ENCODE peak calls at places on chromosome 22, in seven cellular contexts. One of them, this sample, is unnamed.

GRCh38 chr22:31344369-31345330 is 1.5 kb downstream of the PATZ1 start:
- DNase-seq in H1: no peak
- DNase-seq in H9: peak; percentile 41
- DNase-seq in trophoblast cell: no peak
- DNase-seq in mesenchymal stem cell: peak; percentile 52
- DNase-seq in mesendoderm: no peak
- DNase-seq in IMR-90: peak; percentile 57
- DNase-seq in this sample: peak; percentile 18

GRCh38 chr22:19707347-19708322 is 6.7 kb upstream of the SEPTIN5 start:
- DNase-seq in IMR-90: no peak
- DNase-seq in mesendoderm: no peak
- DNase-seq in mesenchymal stem cell: no peak
- DNase-seq in H9: peak; percentile 28
- DNase-seq in H1: no peak
- DNase-seq in trophoblast cell: no peak
- DNase-seq in this sample: no peak

GRCh38 chr22:37281646-37282384 is 493 bp upstream of the CYTH4 start:
- DNase-seq in mesenchymal stem cell: peak; percentile 44
- DNase-seq in H1: no peak
- DNase-seq in mesendoderm: no peak
- DNase-seq in IMR-90: no peak
- DNase-seq in trophoblast cell: no peak
- DNase-seq in H9: no peak
- DNase-seq in this sample: no peak

GRCh38 chr22:48075604-48076400 is 1313.4 kb downstream of the TBC1D22A start:
- DNase-seq in trophoblast cell: no peak
- DNase-seq in mesenchymal stem cell: no peak
- DNase-seq in H9: no peak
- DNase-seq in IMR-90: no peak
- DNase-seq in H1: no peak
- DNase-seq in mesendoderm: no peak
- DNase-seq in this sample: no peak

GRCh38 chr22:22068025-22068424 is 85.4 kb upstream of the TOP3B start:
- DNase-seq in mesendoderm: no peak
- DNase-seq in mesenchymal stem cell: no peak
- DNase-seq in IMR-90: no peak
- DNase-seq in trophoblast cell: no peak
- DNase-seq in H1: no peak
- DNase-seq in H9: no peak
- DNase-seq in this sample: no peak

GRCh38 chr22:31929126-31929928 is 15.0 kb upstream of the YWHAH start:
- DNase-seq in H1: no peak
- DNase-seq in trophoblast cell: no peak
- DNase-seq in H9: no peak
- DNase-seq in IMR-90: peak; percentile 51
- DNase-seq in mesenchymal stem cell: peak; percentile 41
- DNase-seq in mesendoderm: no peak
- DNase-seq in this sample: no peak

GRCh38 chr22:22348127-22348814 is 103.7 kb downstream of the VPREB1 start:
- DNase-seq in H1: no peak
- DNase-seq in H9: peak; percentile 64
- DNase-seq in mesenchymal stem cell: peak; percentile 4
- DNase-seq in IMR-90: no peak
- DNase-seq in mesendoderm: peak; percentile 64
- DNase-seq in trophoblast cell: no peak
- DNase-seq in this sample: peak; percentile 31

GRCh38 chr22:36540867-36541642 is 12.1 kb upstream of the EIF3D start:
- DNase-seq in H1: no peak
- DNase-seq in trophoblast cell: peak; percentile 39
- DNase-seq in mesenchymal stem cell: no peak
- DNase-seq in IMR-90: no peak
- DNase-seq in H9: no peak
- DNase-seq in mesendoderm: peak; percentile 76
- DNase-seq in this sample: no peak

GRCh38 chr22:33114570-33114969 is 56.4 kb upstream of the SYN3 start:
- DNase-seq in H9: no peak
- DNase-seq in H1: no peak
- DNase-seq in IMR-90: no peak
- DNase-seq in trophoblast cell: peak; percentile 63
- DNase-seq in mesenchymal stem cell: no peak
- DNase-seq in mesendoderm: no peak
- DNase-seq in this sample: no peak

GRCh38 chr22:33772793-33773192 is 147.5 kb downstream of the LARGE1 start:
- DNase-seq in IMR-90: no peak
- DNase-seq in trophoblast cell: no peak
- DNase-seq in H9: no peak
- DNase-seq in mesenchymal stem cell: no peak
- DNase-seq in H1: no peak
- DNase-seq in mesendoderm: no peak
- DNase-seq in this sample: no peak

GRCh38 chr22:19478466-19479357 is at the start of gene UFD1:
- DNase-seq in H1: no peak
- DNase-seq in H9: peak; percentile 87
- DNase-seq in mesenchymal stem cell: peak; percentile 93
- DNase-seq in trophoblast cell: peak; percentile 64
- DNase-seq in IMR-90: peak; percentile 81
- DNase-seq in mesendoderm: peak; percentile 86
- DNase-seq in this sample: peak; percentile 81

GRCh38 chr22:37930952-37931440 is 22.4 kb downstream of the C22orf23 start:
- DNase-seq in IMR-90: no peak
- DNase-seq in trophoblast cell: no peak
- DNase-seq in mesenchymal stem cell: no peak
- DNase-seq in H1: no peak
- DNase-seq in mesendoderm: no peak
- DNase-seq in H9: no peak
- DNase-seq in this sample: no peak

GRCh38 chr22:50461979-50462540 is 12.8 kb downstream of the SBF1 start:
- DNase-seq in H1: no peak
- DNase-seq in IMR-90: no peak
- DNase-seq in mesendoderm: no peak
- DNase-seq in trophoblast cell: no peak
- DNase-seq in mesenchymal stem cell: no peak
- DNase-seq in H9: no peak
- DNase-seq in this sample: no peak

GRCh38 chr22:50622723-50623327 is 5.1 kb downstream of the ARSA start:
- DNase-seq in mesendoderm: no peak
- DNase-seq in mesenchymal stem cell: no peak
- DNase-seq in H1: no peak
- DNase-seq in H9: peak; percentile 41
- DNase-seq in IMR-90: no peak
- DNase-seq in trophoblast cell: peak; percentile 82
- DNase-seq in this sample: no peak

GRCh38 chr22:44622147-44622427 is 79.9 kb upstream of the PRR5 start:
- DNase-seq in IMR-90: no peak
- DNase-seq in trophoblast cell: no peak
- DNase-seq in mesenchymal stem cell: no peak
- DNase-seq in H9: peak; percentile 46
- DNase-seq in H1: no peak
- DNase-seq in mesendoderm: peak; percentile 69
- DNase-seq in this sample: peak; percentile 71

GRCh38 chr22:44449061-44449682 is 48.9 kb downstream of the RTL6 start:
- DNase-seq in mesenchymal stem cell: peak; percentile 78
- DNase-seq in IMR-90: peak; percentile 93
- DNase-seq in H1: no peak
- DNase-seq in mesendoderm: peak; percentile 28
- DNase-seq in H9: no peak
- DNase-seq in trophoblast cell: no peak
- DNase-seq in this sample: no peak

GRCh38 chr22:49913026-49913425 is 5.2 kb downstream of the ALG12 start:
- DNase-seq in H1: no peak
- DNase-seq in mesenchymal stem cell: no peak
- DNase-seq in H9: no peak
- DNase-seq in trophoblast cell: no peak
- DNase-seq in mesendoderm: no peak
- DNase-seq in IMR-90: no peak
- DNase-seq in this sample: no peak

GRCh38 chr22:36760716-36761115 is 15.2 kb downstream of the IFT27 start:
- DNase-seq in IMR-90: no peak
- DNase-seq in trophoblast cell: no peak
- DNase-seq in H1: no peak
- DNase-seq in mesendoderm: no peak
- DNase-seq in H9: peak; percentile 13
- DNase-seq in mesenchymal stem cell: no peak
- DNase-seq in this sample: no peak

GRCh38 chr22:23466351-23466750 is 113.7 kb downstream of the IGLL1 start:
- DNase-seq in H9: no peak
- DNase-seq in H1: no peak
- DNase-seq in trophoblast cell: no peak
- DNase-seq in IMR-90: no peak
- DNase-seq in mesendoderm: no peak
- DNase-seq in mesenchymal stem cell: no peak
- DNase-seq in this sample: no peak
- H4K8ac ChIP-seq in H9: no peak overlapping the region
- H4K8ac ChIP-seq in H1: no peak overlapping the region
- H4K8ac ChIP-seq in trophoblast cell: no peak overlapping the region
- H4K8ac ChIP-seq in IMR-90: no peak overlapping the region
- H4K8ac ChIP-seq in mesendoderm: no peak overlapping the region
- H4K8ac ChIP-seq in mesenchymal stem cell: no peak overlapping the region
- H4K8ac ChIP-seq in this sample: no peak overlapping the region

GRCh38 chr22:26718488-26718887 is 61.1 kb downstream of the MIAT start:
- DNase-seq in H9: no peak
- DNase-seq in mesenchymal stem cell: no peak
- DNase-seq in mesendoderm: no peak
- DNase-seq in IMR-90: no peak
- DNase-seq in H1: no peak
- DNase-seq in trophoblast cell: no peak
- DNase-seq in this sample: no peak

GRCh38 chr22:26718905-26719304 is 61.5 kb downstream of the MIAT start:
- DNase-seq in mesenchymal stem cell: peak; percentile 90
- DNase-seq in mesendoderm: no peak
- DNase-seq in IMR-90: peak; percentile 91
- DNase-seq in H9: no peak
- DNase-seq in trophoblast cell: no peak
- DNase-seq in H1: no peak
- DNase-seq in this sample: no peak

GRCh38 chr22:26722159-26722558 is 64.8 kb downstream of the MIAT start:
- DNase-seq in H1: no peak
- DNase-seq in mesenchymal stem cell: no peak
- DNase-seq in IMR-90: peak; percentile 63
- DNase-seq in trophoblast cell: no peak
- DNase-seq in H9: no peak
- DNase-seq in mesendoderm: no peak
- DNase-seq in this sample: no peak

GRCh38 chr22:26725012-26725676 is 67.8 kb downstream of the MIAT start:
- DNase-seq in IMR-90: no peak
- DNase-seq in mesenchymal stem cell: no peak
- DNase-seq in mesendoderm: no peak
- DNase-seq in H9: no peak
- DNase-seq in trophoblast cell: no peak
- DNase-seq in H1: no peak
- DNase-seq in this sample: no peak

GRCh38 chr22:26724414-26724813 is 67.0 kb downstream of the MIAT start:
- DNase-seq in H1: no peak
- DNase-seq in IMR-90: no peak
- DNase-seq in H9: no peak
- DNase-seq in mesendoderm: no peak
- DNase-seq in trophoblast cell: no peak
- DNase-seq in mesenchymal stem cell: no peak
- DNase-seq in this sample: no peak
- H4K8ac ChIP-seq in H1: no peak overlapping the region
- H4K8ac ChIP-seq in IMR-90: no peak overlapping the region
- H4K8ac ChIP-seq in H9: no peak overlapping the region
- H4K8ac ChIP-seq in mesendoderm: no peak overlapping the region
- H4K8ac ChIP-seq in trophoblast cell: no peak overlapping the region
- H4K8ac ChIP-seq in mesenchymal stem cell: no peak overlapping the region
- H4K8ac ChIP-seq in this sample: no peak overlapping the region

GRCh38 chr22:39248254-39248653 is 3.5 kb upstream of the PDGFB start:
- DNase-seq in mesenchymal stem cell: no peak
- DNase-seq in IMR-90: no peak
- DNase-seq in H1: no peak
- DNase-seq in trophoblast cell: no peak
- DNase-seq in mesendoderm: no peak
- DNase-seq in H9: no peak
- DNase-seq in this sample: no peak

GRCh38 chr22:39250131-39250530 is 5.3 kb upstream of the PDGFB start:
- DNase-seq in mesenchymal stem cell: no peak
- DNase-seq in mesendoderm: peak; percentile 52
- DNase-seq in IMR-90: no peak
- DNase-seq in trophoblast cell: no peak
- DNase-seq in H1: no peak
- DNase-seq in H9: no peak
- DNase-seq in this sample: no peak

GRCh38 chr22:39247379-39247778 is 2.6 kb upstream of the PDGFB start:
- DNase-seq in H9: no peak
- DNase-seq in trophoblast cell: no peak
- DNase-seq in H1: no peak
- DNase-seq in mesendoderm: no peak
- DNase-seq in mesenchymal stem cell: no peak
- DNase-seq in IMR-90: no peak
- DNase-seq in this sample: no peak

GRCh38 chr22:39250838-39251237 is 6.1 kb upstream of the PDGFB start:
- DNase-seq in H9: no peak
- DNase-seq in mesenchymal stem cell: no peak
- DNase-seq in H1: no peak
- DNase-seq in IMR-90: no peak
- DNase-seq in trophoblast cell: no peak
- DNase-seq in mesendoderm: peak; percentile 57
- DNase-seq in this sample: no peak

GRCh38 chr22:39249081-39249704 is 4.4 kb upstream of the PDGFB start:
- DNase-seq in H1: no peak
- DNase-seq in mesenchymal stem cell: no peak
- DNase-seq in trophoblast cell: no peak
- DNase-seq in IMR-90: no peak
- DNase-seq in mesendoderm: no peak
- DNase-seq in H9: no peak
- DNase-seq in this sample: no peak
- H4K8ac ChIP-seq in H1: no peak overlapping the region
- H4K8ac ChIP-seq in mesenchymal stem cell: no peak overlapping the region
- H4K8ac ChIP-seq in trophoblast cell: no peak overlapping the region
- H4K8ac ChIP-seq in IMR-90: no peak overlapping the region
- H4K8ac ChIP-seq in mesendoderm: no peak overlapping the region
- H4K8ac ChIP-seq in H9: no peak overlapping the region
- H4K8ac ChIP-seq in this sample: no peak overlapping the region

GRCh38 chr22:30045001-30045887 is 35.0 kb upstream of the HORMAD2 start:
- DNase-seq in mesendoderm: no peak
- DNase-seq in IMR-90: no peak
- DNase-seq in H1: no peak
- DNase-seq in H9: no peak
- DNase-seq in mesenchymal stem cell: no peak
- DNase-seq in trophoblast cell: no peak
- DNase-seq in this sample: no peak

GRCh38 chr22:30041881-30042280 is 38.4 kb upstream of the HORMAD2 start:
- DNase-seq in H1: no peak
- DNase-seq in mesenchymal stem cell: no peak
- DNase-seq in mesendoderm: no peak
- DNase-seq in trophoblast cell: no peak
- DNase-seq in IMR-90: no peak
- DNase-seq in H9: no peak
- DNase-seq in this sample: no peak

GRCh38 chr22:30044369-30044768 is 35.9 kb upstream of the HORMAD2 start:
- DNase-seq in H9: no peak
- DNase-seq in H1: no peak
- DNase-seq in mesendoderm: no peak
- DNase-seq in mesenchymal stem cell: peak; percentile 85
- DNase-seq in IMR-90: peak; percentile 93
- DNase-seq in trophoblast cell: no peak
- DNase-seq in this sample: no peak

GRCh38 chr22:30041475-30041874 is 38.8 kb upstream of the HORMAD2 start:
- DNase-seq in trophoblast cell: no peak
- DNase-seq in H9: no peak
- DNase-seq in H1: no peak
- DNase-seq in mesendoderm: no peak
- DNase-seq in mesenchymal stem cell: no peak
- DNase-seq in IMR-90: no peak
- DNase-seq in this sample: no peak

GRCh38 chr22:30043181-30043580 is 37.1 kb upstream of the HORMAD2 start:
- DNase-seq in trophoblast cell: no peak
- DNase-seq in H9: no peak
- DNase-seq in mesendoderm: no peak
- DNase-seq in IMR-90: no peak
- DNase-seq in H1: no peak
- DNase-seq in mesenchymal stem cell: no peak
- DNase-seq in this sample: no peak
- H4K8ac ChIP-seq in trophoblast cell: no peak overlapping the region
- H4K8ac ChIP-seq in H9: no peak overlapping the region
- H4K8ac ChIP-seq in mesendoderm: no peak overlapping the region
- H4K8ac ChIP-seq in IMR-90: no peak overlapping the region
- H4K8ac ChIP-seq in H1: no peak overlapping the region
- H4K8ac ChIP-seq in mesenchymal stem cell: no peak overlapping the region
- H4K8ac ChIP-seq in this sample: no peak overlapping the region

This sample was measured in neuronal stem cell.